ENCODE peak calls at places on chromosomes 2 and 18, in six cellular contexts. One of them, this sample, is unnamed.

GRCh38 chr2:197877038-197877437 is 72.6 kb downstream of the PLCL1 start:
- DNase-seq in A549: no peak
- DNase-seq in stomach: no peak
- DNase-seq in caudate nucleus: no peak
- DNase-seq in H9: no peak
- DNase-seq in endodermal cell: no peak
- DNase-seq in this sample: no peak

GRCh38 chr18:50507120-50507590 is 52.7 kb upstream of the MAPK4 start:
- DNase-seq in A549: peak; percentile 12
- DNase-seq in stomach: peak; percentile 48
- DNase-seq in caudate nucleus: peak; percentile 30
- DNase-seq in H9: peak; percentile 76
- DNase-seq in endodermal cell: peak; percentile 90
- DNase-seq in this sample: no peak

GRCh38 chr18:9690418-9691178 is 17.5 kb upstream of the RAB31 start:
- DNase-seq in A549: no peak
- DNase-seq in stomach: no peak
- DNase-seq in caudate nucleus: no peak
- DNase-seq in H9: no peak
- DNase-seq in endodermal cell: no peak
- DNase-seq in this sample: no peak

GRCh38 chr2:199128476-199129214 is 329.1 kb downstream of the SATB2 start:
- DNase-seq in A549: no peak
- DNase-seq in stomach: no peak
- DNase-seq in caudate nucleus: no peak
- DNase-seq in H9: no peak
- DNase-seq in endodermal cell: no peak
- DNase-seq in this sample: no peak

GRCh38 chr2:239600194-239600593 is 199.4 kb upstream of the HDAC4 start:
- DNase-seq in A549: no peak
- DNase-seq in stomach: no peak
- DNase-seq in caudate nucleus: no peak
- DNase-seq in H9: peak; percentile 19
- DNase-seq in endodermal cell: peak; percentile 43
- DNase-seq in this sample: no peak

GRCh38 chr2:219122197-219122965 is 38.2 kb downstream of the NHEJ1 start:
- DNase-seq in A549: no peak
- DNase-seq in stomach: no peak
- DNase-seq in caudate nucleus: no peak
- DNase-seq in H9: no peak
- DNase-seq in endodermal cell: no peak
- DNase-seq in this sample: no peak

GRCh38 chr2:232219496-232219870 is 159.1 kb upstream of the ALPP start:
- DNase-seq in A549: no peak
- DNase-seq in stomach: no peak
- DNase-seq in caudate nucleus: no peak
- DNase-seq in H9: no peak
- DNase-seq in endodermal cell: no peak
- DNase-seq in this sample: no peak

GRCh38 chr18:13387856-13388548 is 169.4 kb downstream of the LDLRAD4 start:
- DNase-seq in A549: no peak
- DNase-seq in stomach: no peak
- DNase-seq in caudate nucleus: no peak
- DNase-seq in H9: no peak
- DNase-seq in endodermal cell: no peak
- DNase-seq in this sample: no peak

GRCh38 chr18:56902653-56903052 is 244.2 kb upstream of the BOD1L2 start:
- DNase-seq in A549: peak; percentile 3
- DNase-seq in stomach: no peak
- DNase-seq in caudate nucleus: no peak
- DNase-seq in H9: no peak
- DNase-seq in endodermal cell: no peak
- DNase-seq in this sample: no peak

GRCh38 chr2:104583791-104584190 is 270.1 kb upstream of the POU3F3 start:
- DNase-seq in A549: no peak
- DNase-seq in stomach: no peak
- DNase-seq in caudate nucleus: peak; percentile 10
- DNase-seq in H9: no peak
- DNase-seq in endodermal cell: peak; percentile 60
- DNase-seq in this sample: no peak

GRCh38 chr2:235478609-235479008 is 15.2 kb upstream of the AGAP1 start:
- DNase-seq in A549: no peak
- DNase-seq in stomach: no peak
- DNase-seq in caudate nucleus: no peak
- DNase-seq in H9: no peak
- DNase-seq in endodermal cell: no peak
- DNase-seq in this sample: no peak

GRCh38 chr18:11981633-11982366 is 493 bp downstream of the IMPA2 start:
- DNase-seq in A549: no peak
- DNase-seq in stomach: peak; percentile 55
- DNase-seq in caudate nucleus: no peak
- DNase-seq in H9: peak; percentile 65
- DNase-seq in endodermal cell: peak; percentile 88
- DNase-seq in this sample: peak; percentile 67

GRCh38 chr2:240480834-240481623 is 45.6 kb downstream of the GPC1 start:
- DNase-seq in A549: no peak
- DNase-seq in stomach: peak; percentile 20
- DNase-seq in caudate nucleus: no peak
- DNase-seq in H9: peak; percentile 26
- DNase-seq in endodermal cell: peak; percentile 36
- DNase-seq in this sample: peak; percentile 12

GRCh38 chr2:17813015-17813741 is 3.1 kb upstream of the MSGN1 start:
- DNase-seq in A549: no peak
- DNase-seq in stomach: no peak
- DNase-seq in caudate nucleus: no peak
- DNase-seq in H9: no peak
- DNase-seq in endodermal cell: peak; percentile 20
- DNase-seq in this sample: no peak

GRCh38 chr2:98637401-98638144 is 29.2 kb downstream of the UNC50 start:
- DNase-seq in A549: no peak
- DNase-seq in stomach: no peak
- DNase-seq in caudate nucleus: no peak
- DNase-seq in H9: no peak
- DNase-seq in endodermal cell: no peak
- DNase-seq in this sample: no peak

GRCh38 chr18:57430166-57430958 is 4.8 kb upstream of the ONECUT2 start:
- DNase-seq in A549: no peak
- DNase-seq in stomach: no peak
- DNase-seq in caudate nucleus: no peak
- DNase-seq in H9: peak; percentile 72
- DNase-seq in endodermal cell: peak; percentile 83
- DNase-seq in this sample: no peak

GRCh38 chr2:78992807-78993517 is 32.5 kb upstream of the REG3G start:
- DNase-seq in A549: no peak
- DNase-seq in stomach: peak; percentile 27
- DNase-seq in caudate nucleus: peak; percentile 74
- DNase-seq in H9: peak; percentile 88
- DNase-seq in endodermal cell: peak; percentile 89
- DNase-seq in this sample: peak; percentile 44

GRCh38 chr2:209685963-209686362 is 85.7 kb upstream of the UNC80 start:
- DNase-seq in A549: no peak
- DNase-seq in stomach: no peak
- DNase-seq in caudate nucleus: no peak
- DNase-seq in H9: no peak
- DNase-seq in endodermal cell: no peak
- DNase-seq in this sample: no peak
- H3K27ac ChIP-seq in A549: no peak overlapping the region
- H3K27ac ChIP-seq in stomach: no peak overlapping the region
- H3K27ac ChIP-seq in caudate nucleus: no peak overlapping the region
- H3K27ac ChIP-seq in H9: no peak overlapping the region
- H3K27ac ChIP-seq in endodermal cell: no peak overlapping the region
- H3K27ac ChIP-seq in this sample: no peak overlapping the region

GRCh38 chr18:60466671-60467070 is 94.1 kb upstream of the MC4R start:
- DNase-seq in A549: no peak
- DNase-seq in stomach: no peak
- DNase-seq in caudate nucleus: no peak
- DNase-seq in H9: no peak
- DNase-seq in endodermal cell: no peak
- DNase-seq in this sample: no peak
- H3K27ac ChIP-seq in A549: no peak overlapping the region
- H3K27ac ChIP-seq in stomach: no peak overlapping the region
- H3K27ac ChIP-seq in caudate nucleus: no peak overlapping the region
- H3K27ac ChIP-seq in H9: no peak overlapping the region
- H3K27ac ChIP-seq in endodermal cell: no peak overlapping the region
- H3K27ac ChIP-seq in this sample: no peak overlapping the region

GRCh38 chr2:173574713-173575112 is 220.0 kb downstream of the CDCA7 start:
- DNase-seq in A549: no peak
- DNase-seq in stomach: no peak
- DNase-seq in caudate nucleus: no peak
- DNase-seq in H9: no peak
- DNase-seq in endodermal cell: no peak
- DNase-seq in this sample: no peak
- H3K27ac ChIP-seq in A549: peak overlapping the region; percentile 56
- H3K27ac ChIP-seq in stomach: no peak overlapping the region
- H3K27ac ChIP-seq in caudate nucleus: no peak overlapping the region
- H3K27ac ChIP-seq in H9: no peak overlapping the region
- H3K27ac ChIP-seq in endodermal cell: no peak overlapping the region
- H3K27ac ChIP-seq in this sample: no peak overlapping the region

GRCh38 chr18:48575658-48576453 is 37.0 kb downstream of the CTIF start:
- DNase-seq in A549: no peak
- DNase-seq in stomach: peak; percentile 33
- DNase-seq in caudate nucleus: peak; percentile 62
- DNase-seq in H9: no peak
- DNase-seq in endodermal cell: no peak
- DNase-seq in this sample: no peak
- H3K27ac ChIP-seq in A549: no peak overlapping the region
- H3K27ac ChIP-seq in stomach: peak overlapping the region; percentile 10
- H3K27ac ChIP-seq in caudate nucleus: peak overlapping the region; percentile 97
- H3K27ac ChIP-seq in H9: no peak overlapping the region
- H3K27ac ChIP-seq in endodermal cell: peak overlapping the region; percentile 3
- H3K27ac ChIP-seq in this sample: no peak overlapping the region

GRCh38 chr2:181823405-181823804 is 68.1 kb upstream of the ITPRID2 start:
- DNase-seq in A549: no peak
- DNase-seq in stomach: no peak
- DNase-seq in caudate nucleus: no peak
- DNase-seq in H9: no peak
- DNase-seq in endodermal cell: no peak
- DNase-seq in this sample: no peak
- H3K27ac ChIP-seq in A549: no peak overlapping the region
- H3K27ac ChIP-seq in stomach: no peak overlapping the region
- H3K27ac ChIP-seq in caudate nucleus: no peak overlapping the region
- H3K27ac ChIP-seq in H9: no peak overlapping the region
- H3K27ac ChIP-seq in endodermal cell: no peak overlapping the region
- H3K27ac ChIP-seq in this sample: no peak overlapping the region

GRCh38 chr2:214130115-214130514 is 280.7 kb upstream of the VWC2L start:
- DNase-seq in A549: no peak
- DNase-seq in stomach: no peak
- DNase-seq in caudate nucleus: no peak
- DNase-seq in H9: no peak
- DNase-seq in endodermal cell: no peak
- DNase-seq in this sample: no peak

GRCh38 chr2:214128040-214128439 is 282.8 kb upstream of the VWC2L start:
- DNase-seq in A549: no peak
- DNase-seq in stomach: no peak
- DNase-seq in caudate nucleus: no peak
- DNase-seq in H9: no peak
- DNase-seq in endodermal cell: no peak
- DNase-seq in this sample: no peak

GRCh38 chr2:214126135-214126534 is 284.7 kb upstream of the VWC2L start:
- DNase-seq in A549: no peak
- DNase-seq in stomach: no peak
- DNase-seq in caudate nucleus: no peak
- DNase-seq in H9: no peak
- DNase-seq in endodermal cell: no peak
- DNase-seq in this sample: no peak

GRCh38 chr2:214127178-214127970 is 283.5 kb upstream of the VWC2L start:
- DNase-seq in A549: no peak
- DNase-seq in stomach: no peak
- DNase-seq in caudate nucleus: no peak
- DNase-seq in H9: no peak
- DNase-seq in endodermal cell: no peak
- DNase-seq in this sample: no peak
- H3K27ac ChIP-seq in A549: peak overlapping the region; percentile 47
- H3K27ac ChIP-seq in stomach: no peak overlapping the region
- H3K27ac ChIP-seq in caudate nucleus: no peak overlapping the region
- H3K27ac ChIP-seq in H9: peak overlapping the region; percentile 81
- H3K27ac ChIP-seq in endodermal cell: peak overlapping the region; percentile 56
- H3K27ac ChIP-seq in this sample: no peak overlapping the region

This sample was measured in colonic mucosa.